ENCODE peak calls at places on chromosomes 13 and 19, in four cellular contexts. One of them, this sample, is unnamed.

GRCh38 chr13:59633290-59633689 is 530.4 kb downstream of the DIAPH3 start:
- DNase-seq in dorsolateral prefrontal cortex: no peak
- DNase-seq in mucosa of descending colon: no peak
- DNase-seq in stimulated activated CD4-positive, alpha-beta T cell treated with anti-CD3 and anti-CD28 coated beads, Interleukin-2, amount 100 ng/mL, for 48 hours: no peak
- DNase-seq in this sample: no peak

GRCh38 chr19:6739884-6740588 is 556 bp downstream of the TRIP10 start:
- DNase-seq in stimulated activated CD4-positive, alpha-beta T cell treated with anti-CD3 and anti-CD28 coated beads, Interleukin-2, amount 100 ng/mL, for 48 hours: no peak
- DNase-seq in mucosa of descending colon: no peak
- DNase-seq in dorsolateral prefrontal cortex: no peak
- DNase-seq in this sample: no peak

GRCh38 chr19:32345261-32346207 is at the start of gene ZNF507:
- DNase-seq in stimulated activated CD4-positive, alpha-beta T cell treated with anti-CD3 and anti-CD28 coated beads, Interleukin-2, amount 100 ng/mL, for 48 hours: peak; percentile 84
- DNase-seq in mucosa of descending colon: peak; percentile 87
- DNase-seq in dorsolateral prefrontal cortex: peak; percentile 89
- DNase-seq in this sample: peak; percentile 48

GRCh38 chr19:33110201-33110910 is 21.6 kb upstream of the WDR88 start:
- DNase-seq in dorsolateral prefrontal cortex: no peak
- DNase-seq in stimulated activated CD4-positive, alpha-beta T cell treated with anti-CD3 and anti-CD28 coated beads, Interleukin-2, amount 100 ng/mL, for 48 hours: no peak
- DNase-seq in mucosa of descending colon: no peak
- DNase-seq in this sample: no peak

GRCh38 chr19:57282011-57282636 is 1.8 kb downstream of the ZNF460 start:
- DNase-seq in dorsolateral prefrontal cortex: no peak
- DNase-seq in stimulated activated CD4-positive, alpha-beta T cell treated with anti-CD3 and anti-CD28 coated beads, Interleukin-2, amount 100 ng/mL, for 48 hours: no peak
- DNase-seq in mucosa of descending colon: no peak
- DNase-seq in this sample: no peak

GRCh38 chr13:41622545-41623429 is 165.4 kb downstream of the RGCC start:
- DNase-seq in mucosa of descending colon: no peak
- DNase-seq in stimulated activated CD4-positive, alpha-beta T cell treated with anti-CD3 and anti-CD28 coated beads, Interleukin-2, amount 100 ng/mL, for 48 hours: no peak
- DNase-seq in dorsolateral prefrontal cortex: no peak
- DNase-seq in this sample: no peak

GRCh38 chr13:44128522-44128921 is 245.1 kb upstream of the SERP2 start:
- DNase-seq in mucosa of descending colon: no peak
- DNase-seq in stimulated activated CD4-positive, alpha-beta T cell treated with anti-CD3 and anti-CD28 coated beads, Interleukin-2, amount 100 ng/mL, for 48 hours: no peak
- DNase-seq in dorsolateral prefrontal cortex: no peak
- DNase-seq in this sample: no peak

GRCh38 chr13:33262069-33262487 is 23.5 kb downstream of the STARD13 start:
- DNase-seq in stimulated activated CD4-positive, alpha-beta T cell treated with anti-CD3 and anti-CD28 coated beads, Interleukin-2, amount 100 ng/mL, for 48 hours: no peak
- DNase-seq in mucosa of descending colon: peak; percentile 56
- DNase-seq in dorsolateral prefrontal cortex: no peak
- DNase-seq in this sample: peak; percentile 28

GRCh38 chr13:113411216-113412023 is 41.9 kb downstream of the ADPRHL1 start:
- DNase-seq in mucosa of descending colon: no peak
- DNase-seq in stimulated activated CD4-positive, alpha-beta T cell treated with anti-CD3 and anti-CD28 coated beads, Interleukin-2, amount 100 ng/mL, for 48 hours: no peak
- DNase-seq in dorsolateral prefrontal cortex: peak; percentile 33
- DNase-seq in this sample: no peak

GRCh38 chr19:38394488-38394887 is 6.0 kb downstream of the SPRED3 start:
- DNase-seq in dorsolateral prefrontal cortex: no peak
- DNase-seq in stimulated activated CD4-positive, alpha-beta T cell treated with anti-CD3 and anti-CD28 coated beads, Interleukin-2, amount 100 ng/mL, for 48 hours: peak; percentile 70
- DNase-seq in mucosa of descending colon: peak; percentile 68
- DNase-seq in this sample: no peak

GRCh38 chr13:72692884-72693514 is 34.4 kb downstream of the MZT1 start:
- DNase-seq in dorsolateral prefrontal cortex: no peak
- DNase-seq in mucosa of descending colon: no peak
- DNase-seq in stimulated activated CD4-positive, alpha-beta T cell treated with anti-CD3 and anti-CD28 coated beads, Interleukin-2, amount 100 ng/mL, for 48 hours: no peak
- DNase-seq in this sample: no peak

GRCh38 chr19:39301021-39301420 is 4.8 kb downstream of the IFNL1 start:
- DNase-seq in mucosa of descending colon: no peak
- DNase-seq in dorsolateral prefrontal cortex: no peak
- DNase-seq in stimulated activated CD4-positive, alpha-beta T cell treated with anti-CD3 and anti-CD28 coated beads, Interleukin-2, amount 100 ng/mL, for 48 hours: no peak
- DNase-seq in this sample: no peak

GRCh38 chr13:39148513-39148961 is 110.3 kb downstream of the NHLRC3 start:
- DNase-seq in dorsolateral prefrontal cortex: no peak
- DNase-seq in stimulated activated CD4-positive, alpha-beta T cell treated with anti-CD3 and anti-CD28 coated beads, Interleukin-2, amount 100 ng/mL, for 48 hours: no peak
- DNase-seq in mucosa of descending colon: no peak
- DNase-seq in this sample: peak; percentile 91

GRCh38 chr19:38473201-38473600 is 39.7 kb downstream of the RYR1 start:
- DNase-seq in mucosa of descending colon: no peak
- DNase-seq in stimulated activated CD4-positive, alpha-beta T cell treated with anti-CD3 and anti-CD28 coated beads, Interleukin-2, amount 100 ng/mL, for 48 hours: no peak
- DNase-seq in dorsolateral prefrontal cortex: no peak
- DNase-seq in this sample: no peak

GRCh38 chr19:45899253-45899652 is 3.2 kb downstream of the MYPOP start:
- DNase-seq in dorsolateral prefrontal cortex: no peak
- DNase-seq in stimulated activated CD4-positive, alpha-beta T cell treated with anti-CD3 and anti-CD28 coated beads, Interleukin-2, amount 100 ng/mL, for 48 hours: no peak
- DNase-seq in mucosa of descending colon: no peak
- DNase-seq in this sample: no peak

GRCh38 chr19:50922316-50922853 is 11.2 kb upstream of the KLK4 start:
- DNase-seq in stimulated activated CD4-positive, alpha-beta T cell treated with anti-CD3 and anti-CD28 coated beads, Interleukin-2, amount 100 ng/mL, for 48 hours: peak; percentile 82
- DNase-seq in mucosa of descending colon: peak; percentile 66
- DNase-seq in dorsolateral prefrontal cortex: peak; percentile 83
- DNase-seq in this sample: peak; percentile 70

GRCh38 chr19:46859637-46860124 is 1.1 kb upstream of the ARHGAP35 start:
- DNase-seq in dorsolateral prefrontal cortex: no peak
- DNase-seq in stimulated activated CD4-positive, alpha-beta T cell treated with anti-CD3 and anti-CD28 coated beads, Interleukin-2, amount 100 ng/mL, for 48 hours: no peak
- DNase-seq in mucosa of descending colon: peak; percentile 84
- DNase-seq in this sample: no peak

GRCh38 chr19:2546128-2547032 is 70.5 kb downstream of the GADD45B start:
- DNase-seq in dorsolateral prefrontal cortex: peak; percentile 90
- DNase-seq in stimulated activated CD4-positive, alpha-beta T cell treated with anti-CD3 and anti-CD28 coated beads, Interleukin-2, amount 100 ng/mL, for 48 hours: no peak
- DNase-seq in mucosa of descending colon: peak; percentile 78
- DNase-seq in this sample: no peak

GRCh38 chr13:41833851-41834250 is 127.1 kb downstream of the VWA8 start:
- DNase-seq in mucosa of descending colon: no peak
- DNase-seq in stimulated activated CD4-positive, alpha-beta T cell treated with anti-CD3 and anti-CD28 coated beads, Interleukin-2, amount 100 ng/mL, for 48 hours: no peak
- DNase-seq in dorsolateral prefrontal cortex: no peak
- DNase-seq in this sample: no peak

GRCh38 chr13:98214008-98214643 is 37.1 kb upstream of the RNF113B start:
- DNase-seq in dorsolateral prefrontal cortex: peak; percentile 58
- DNase-seq in stimulated activated CD4-positive, alpha-beta T cell treated with anti-CD3 and anti-CD28 coated beads, Interleukin-2, amount 100 ng/mL, for 48 hours: no peak
- DNase-seq in mucosa of descending colon: no peak
- DNase-seq in this sample: no peak

GRCh38 chr19:55091126-55091910 is 15.6 kb downstream of the EPS8L1 start:
- DNase-seq in mucosa of descending colon: peak; percentile 48
- DNase-seq in stimulated activated CD4-positive, alpha-beta T cell treated with anti-CD3 and anti-CD28 coated beads, Interleukin-2, amount 100 ng/mL, for 48 hours: no peak
- DNase-seq in dorsolateral prefrontal cortex: no peak
- DNase-seq in this sample: no peak

GRCh38 chr13:58461217-58461616 is 829.7 kb downstream of the PCDH17 start:
- DNase-seq in mucosa of descending colon: no peak
- DNase-seq in dorsolateral prefrontal cortex: no peak
- DNase-seq in stimulated activated CD4-positive, alpha-beta T cell treated with anti-CD3 and anti-CD28 coated beads, Interleukin-2, amount 100 ng/mL, for 48 hours: no peak
- DNase-seq in this sample: no peak

GRCh38 chr13:90027409-90027808 is 1320.1 kb upstream of the MIR17HG start:
- DNase-seq in dorsolateral prefrontal cortex: no peak
- DNase-seq in mucosa of descending colon: no peak
- DNase-seq in stimulated activated CD4-positive, alpha-beta T cell treated with anti-CD3 and anti-CD28 coated beads, Interleukin-2, amount 100 ng/mL, for 48 hours: no peak
- DNase-seq in this sample: no peak

GRCh38 chr19:56252699-56253422 is 19.7 kb upstream of the EDDM13 start:
- DNase-seq in dorsolateral prefrontal cortex: peak; percentile 56
- DNase-seq in mucosa of descending colon: peak; percentile 80
- DNase-seq in stimulated activated CD4-positive, alpha-beta T cell treated with anti-CD3 and anti-CD28 coated beads, Interleukin-2, amount 100 ng/mL, for 48 hours: peak; percentile 73
- DNase-seq in this sample: peak; percentile 51

GRCh38 chr19:1066251-1066747 is 668 bp upstream of the ARHGAP45 start:
- DNase-seq in stimulated activated CD4-positive, alpha-beta T cell treated with anti-CD3 and anti-CD28 coated beads, Interleukin-2, amount 100 ng/mL, for 48 hours: no peak
- DNase-seq in mucosa of descending colon: peak; percentile 69
- DNase-seq in dorsolateral prefrontal cortex: no peak
- DNase-seq in this sample: no peak

GRCh38 chr19:43470288-43470687 is 4.9 kb upstream of the LYPD3 start:
- DNase-seq in mucosa of descending colon: no peak
- DNase-seq in dorsolateral prefrontal cortex: no peak
- DNase-seq in stimulated activated CD4-positive, alpha-beta T cell treated with anti-CD3 and anti-CD28 coated beads, Interleukin-2, amount 100 ng/mL, for 48 hours: no peak
- DNase-seq in this sample: no peak